ENCODE peak calls at places on chromosomes 3 and 15, in five cellular contexts. R, L, Q, C and F are unnamed samples. For H3K79me2, the result is how much of the 10 kb centered on the place peaks cover.

GRCh38 chr3:96331341-96331740 is 483.1 kb upstream of the EPHA6 start:
- DNase-seq in R (no peak), L (no peak), Q (no peak), C (no peak), F (peak)

GRCh38 chr15:69876030-69876429 is 221.7 kb downstream of the TLE3 start:
- DNase-seq in R (no peak), C (no peak), L (peak), Q (no peak), F (no peak)

GRCh38 chr3:41199866-41200668 is 762 bp downstream of the CTNNB1 start:
- DNase-seq in C (no peak), R (no peak), L (peak), Q (no peak), F (peak)

GRCh38 chr3:136250862-136251460 is 821 bp downstream of the PCCB start:
- DNase-seq in R (peak), L (peak), Q (peak), C (no peak), F (peak)

GRCh38 chr15:85785887-85786777 is 8.6 kb downstream of the KLHL25 start:
- DNase-seq in L (no peak), Q (no peak), C (peak), R (peak), F (peak)

GRCh38 chr15:41022487-41023090 is 69.3 kb downstream of the CHAC1 start:
- DNase-seq in L (peak), Q (peak), R (peak), C (peak), F (peak)

GRCh38 chr3:175743733-175744400 is 884.7 kb downstream of the NAALADL2 start:
- DNase-seq in C (no peak), Q (no peak), L (no peak), R (no peak), F (no peak)

GRCh38 chr3:133979553-133979952 is 50.2 kb downstream of the SLCO2A1 start:
- DNase-seq in C (no peak), Q (no peak), L (no peak), R (no peak), F (peak)

GRCh38 chr15:90035095-90035834 is 34.1 kb downstream of the ZNF710 start:
- DNase-seq in C (no peak), R (peak), Q (no peak), L (no peak), F (peak)

GRCh38 chr3:28544236-28544635 is 195.6 kb upstream of the AZI2 start:
- DNase-seq in R (no peak), L (no peak), Q (no peak), C (no peak), F (no peak)

GRCh38 chr3:39191103-39191502 is 1.3 kb downstream of the XIRP1 start:
- DNase-seq in R (no peak), Q (no peak), C (no peak), L (no peak), F (no peak)

GRCh38 chr15:63752075-63752684 is 81.6 kb downstream of the HERC1 start:
- DNase-seq in Q (peak), L (peak), C (peak), R (peak), F (peak)

GRCh38 chr3:184631339-184631965 is 69.9 kb downstream of the EPHB3 start:
- DNase-seq in R (no peak), L (no peak), C (no peak), Q (no peak), F (no peak)

GRCh38 chr3:63960048-63960711 is 48.0 kb upstream of the SCAANT1 start:
- DNase-seq in Q (no peak), L (peak), C (peak), R (no peak), F (peak)

DNA sequence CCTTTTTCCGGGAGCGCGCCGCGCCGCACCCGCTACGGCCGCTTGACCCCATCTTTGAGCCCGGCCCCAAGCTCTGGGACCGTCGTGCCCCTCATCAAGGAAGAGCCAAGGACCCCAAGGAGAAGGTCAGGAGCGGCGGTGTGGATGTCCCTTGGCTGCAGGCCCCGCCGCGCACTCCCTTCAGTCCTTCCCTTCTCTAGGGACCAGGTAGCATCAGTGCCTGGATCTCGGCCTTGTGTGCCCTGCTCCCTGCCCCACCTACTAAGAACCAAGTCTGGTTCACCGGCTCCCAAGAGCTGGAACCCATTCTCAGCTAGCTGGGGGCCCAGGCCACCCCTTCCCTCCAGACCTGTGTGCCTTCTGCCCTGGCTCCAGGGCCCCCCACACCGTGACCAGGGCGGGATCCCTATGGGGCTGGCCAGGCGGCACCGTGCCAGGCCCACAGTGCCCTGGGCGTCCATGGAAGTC is 69.3 kb upstream of the CGNL1 start:
- DNase-seq in Q (no peak), C (no peak), R (no peak), L (no peak), F (peak)
- H2AFZ ChIP-seq in Q (peak), C (no peak), R (no peak), L (peak), F (peak)

GRCh38 chr3:179701176-179701827 is 48.5 kb downstream of the USP13 start:
- DNase-seq in C (no peak), L (no peak), Q (no peak), R (no peak), F (no peak)

GRCh38 chr3:179703816-179704215 is 51.0 kb downstream of the USP13 start:
- DNase-seq in L (no peak), R (no peak), C (no peak), Q (no peak), F (no peak)

GRCh38 chr3:179697933-179698332 is 45.1 kb downstream of the USP13 start:
- DNase-seq in Q (no peak), L (no peak), C (no peak), R (no peak), F (no peak)

GRCh38 chr3:179702271-179702947 is 49.6 kb downstream of the USP13 start:
- DNase-seq in L (no peak), C (no peak), R (no peak), Q (no peak), F (no peak)

DNA sequence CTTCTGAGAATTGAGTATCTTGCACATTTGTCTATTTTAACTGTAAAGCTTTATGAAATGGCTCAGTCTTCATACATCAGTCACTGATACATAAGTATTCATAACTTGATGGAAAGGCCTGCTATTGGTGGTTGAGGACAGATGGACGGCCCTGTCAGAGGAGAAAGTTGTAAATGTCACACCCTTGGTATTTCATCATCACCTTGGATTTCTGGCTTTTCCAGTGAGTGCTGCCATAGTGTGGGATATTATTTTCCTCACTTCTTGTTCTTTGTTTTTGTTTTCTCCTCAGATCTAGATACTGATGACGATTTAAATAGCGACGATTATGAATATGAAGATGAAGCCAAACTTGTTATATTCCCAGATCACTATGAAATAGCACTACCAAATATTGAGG is 47.9 kb downstream of the USP13 start:
- DNase-seq in L (no peak), R (no peak), Q (no peak), C (no peak), F (no peak)
- TF ChIP-seq MAX in L (no peak), R (no peak), Q (no peak), C (no peak), F (no peak)

GRCh38 chr3:112811917-112812660 is 34.6 kb downstream of the CD200R1L start:
- DNase-seq in L (no peak), Q (no peak), R (no peak), C (no peak), F (no peak)

GRCh38 chr3:112815981-112816380 is 30.7 kb downstream of the CD200R1L start:
- DNase-seq in R (no peak), Q (no peak), L (no peak), C (no peak), F (no peak)

GRCh38 chr3:112813016-112813415 is 33.6 kb downstream of the CD200R1L start:
- DNase-seq in Q (no peak), R (no peak), L (no peak), C (no peak), F (no peak)

GRCh38 chr3:112813723-112814171 is 32.9 kb downstream of the CD200R1L start:
- DNase-seq in Q (peak), C (no peak), L (no peak), R (no peak), F (peak)

GRCh38 chr3:112814256-112814655 is 32.4 kb downstream of the CD200R1L start:
- DNase-seq in R (peak), Q (no peak), C (peak), L (no peak), F (peak)
- H3K79me2 ChIP-seq in R (under half), Q (under half), C (under half), L (under half), F (under half)

DNA sequence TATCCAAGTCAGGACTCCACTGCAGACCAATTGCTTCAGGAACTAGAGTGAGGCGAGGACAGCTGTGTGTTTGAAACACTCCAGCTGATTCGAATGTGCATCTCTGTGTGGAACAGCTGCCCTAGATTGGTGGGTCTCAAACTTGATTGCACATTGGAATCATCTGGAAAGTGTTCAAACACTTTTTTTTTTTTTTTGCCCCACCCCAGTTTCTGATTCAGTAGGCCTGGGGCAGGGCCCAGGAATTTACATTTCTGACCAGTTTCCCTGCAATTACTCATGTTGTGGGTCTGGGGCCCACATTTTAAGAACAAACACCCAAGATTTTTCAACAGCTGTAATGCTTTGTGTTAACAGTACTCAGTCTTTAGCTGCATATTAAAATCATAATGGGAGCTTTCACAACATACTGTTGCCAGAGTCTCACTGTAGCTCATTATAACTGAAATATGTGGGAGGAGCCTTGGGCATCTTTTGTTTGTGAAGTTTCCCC is 156.6 kb downstream of the NR1D2 start:
- DNase-seq in L (no peak), Q (no peak), C (no peak), R (no peak), F (no peak)
- H2AFZ ChIP-seq in L (peak), Q (no peak), C (no peak), R (peak), F (no peak)

GRCh38 chr3:183377307-183377959 is 51.0 kb downstream of the MCF2L2 start:
- DNase-seq in R (no peak), Q (no peak), C (no peak), L (no peak), F (no peak)
- TF ChIP-seq MAX in R (no peak), Q (no peak), C (no peak), L (no peak), F (no peak)

GRCh38 chr15:48644498-48644826 is 1.0 kb downstream of the FBN1 start:
- DNase-seq in R (no peak), Q (no peak), C (no peak), L (no peak), F (peak)
- H3K79me2 ChIP-seq in R (under half), Q (under half), C (under half), L (under half), F (under half)

DNA sequence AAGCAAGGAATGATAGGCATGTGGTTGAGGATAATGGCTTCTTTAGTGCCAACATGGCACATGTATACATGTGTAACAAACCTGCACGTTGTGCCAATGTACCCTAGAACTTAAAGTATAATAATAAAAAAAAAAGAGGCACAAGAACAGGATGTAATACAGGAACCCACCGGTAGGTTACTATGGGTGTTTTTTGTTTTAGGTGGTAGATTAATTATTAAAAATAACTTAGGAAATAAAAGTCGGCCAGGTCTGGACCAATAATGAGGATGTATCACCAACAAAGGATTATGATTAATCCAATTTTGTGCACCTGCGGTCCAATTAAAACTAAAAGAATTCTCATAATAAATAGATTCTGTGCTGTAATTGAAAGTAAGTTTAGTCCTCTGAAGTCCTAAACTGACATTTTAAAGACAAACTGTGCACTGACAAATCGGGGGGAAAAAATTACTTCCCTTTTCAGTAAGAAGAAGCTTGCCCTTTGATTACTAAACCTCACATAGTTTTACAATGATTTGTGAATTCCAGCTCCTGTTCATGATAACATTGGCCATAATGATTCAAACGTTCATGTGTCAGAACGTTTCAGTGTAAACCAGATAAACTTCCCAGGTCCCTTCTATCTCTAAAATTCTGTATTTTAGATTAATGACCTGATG is 62.2 kb downstream of the CASR start:
- DNase-seq in R (no peak), L (peak), Q (no peak), C (no peak), F (no peak)
- H2AFZ ChIP-seq in R (no peak), L (no peak), Q (peak), C (peak), F (no peak)